ENCODE peak calls at places on chromosomes 1 and 21, in five cellular contexts. P is endothelial cell; S is stimulated activated CD8-positive, alpha-beta memory T cell treated with anti-CD3 and anti-CD28 coated beads, Interleukin-4, amount 100 ng/mL, for 1 hour; N is substantia nigra; G is lung microvascular endothelial cell. V is an unnamed sample.

GRCh38 chr1:44808938-44809917 is 905 bp downstream of the BTBD19 start:
- DNase-seq in P (no peak), S (peak), N (peak), G (peak), V (no peak)

GRCh38 chr1:26768755-26769154 is 19.0 kb upstream of the PIGV start:
- DNase-seq in P (no peak), S (no peak), N (no peak), G (peak), V (no peak)

GRCh38 chr21:18155508-18156193 is 89.0 kb upstream of the CHODL start:
- DNase-seq in P (no peak), S (no peak), N (no peak), G (peak), V (no peak)

GRCh38 chr1:74180490-74180889 is 17.5 kb downstream of the LRRIQ3 start:
- DNase-seq in P (no peak), S (no peak), N (no peak), G (no peak), V (no peak)

GRCh38 chr21:44914176-44914874 is 6.4 kb downstream of the ITGB2 start:
- DNase-seq in P (no peak), S (no peak), N (no peak), G (no peak), V (no peak)

GRCh38 chr1:161731241-161731640 is 9.9 kb downstream of the FCRLB start:
- DNase-seq in P (no peak), S (no peak), N (no peak), G (no peak), V (no peak)

GRCh38 chr21:26120833-26121232 is 49.7 kb downstream of the APP start:
- DNase-seq in P (no peak), S (no peak), N (no peak), G (no peak), V (no peak)

GRCh38 chr1:222048030-222048632 is 306.2 kb upstream of the DUSP10 start:
- DNase-seq in P (no peak), S (no peak), N (no peak), G (no peak), V (no peak)

GRCh38 chr21:37532868-37533780 is 166.6 kb downstream of the DYRK1A start:
- DNase-seq in P (no peak), S (no peak), N (no peak), G (no peak), V (peak)

GRCh38 chr1:15616704-15617172 is 520 bp upstream of the DDI2 start:
- DNase-seq in P (peak), S (no peak), N (no peak), G (no peak), V (peak)

GRCh38 chr1:26550946-26551345 is 21.4 kb downstream of the RPS6KA1 start:
- DNase-seq in P (no peak), S (no peak), N (no peak), G (no peak), V (no peak)

GRCh38 chr21:37077403-37077802 is 4.3 kb downstream of the TTC3 start:
- DNase-seq in P (no peak), S (no peak), N (no peak), G (no peak), V (no peak)

GRCh38 chr1:24111998-24112380 is at the start of gene MYOM3:
- DNase-seq in P (no peak), S (no peak), N (no peak), G (peak), V (no peak)

GRCh38 chr1:75996196-75996595 is 64.0 kb upstream of the ASB17 start:
- DNase-seq in P (no peak), S (no peak), N (no peak), G (no peak), V (no peak)

GRCh38 chr1:33609739-33610138 is 137.3 kb downstream of the ZSCAN20 start:
- DNase-seq in P (no peak), S (no peak), N (no peak), G (no peak), V (no peak)

GRCh38 chr1:35324486-35324885 is 56.0 kb downstream of the ZMYM4 start:
- DNase-seq in P (no peak), S (no peak), N (no peak), G (no peak), V (no peak)

GRCh38 chr21:29144736-29145353 is 14.4 kb downstream of the MAP3K7CL start:
- DNase-seq in P (no peak), S (no peak), N (no peak), G (peak), V (no peak)

GRCh38 chr1:27284425-27285287 is 37.3 kb upstream of the TMEM222 start:
- DNase-seq in P (peak), S (peak), N (peak), G (peak), V (peak)

GRCh38 chr1:155596864-155597263 is 13.2 kb upstream of the MSTO1 start:
- DNase-seq in P (no peak), S (no peak), N (no peak), G (no peak), V (no peak)

GRCh38 chr1:235329139-235329808 is 904 bp downstream of the GGPS1 start:
- DNase-seq in P (peak), S (no peak), N (no peak), G (peak), V (peak)

GRCh38 chr1:21124846-21125245 is 51.9 kb downstream of the EIF4G3 start:
- DNase-seq in P (no peak), S (no peak), N (no peak), G (no peak), V (no peak)

GRCh38 chr1:210294991-210295773 is 33.5 kb upstream of the HHAT start:
- DNase-seq in P (peak), S (no peak), N (no peak), G (no peak), V (no peak)

GRCh38 chr1:4146101-4146500 is 246.0 kb upstream of the C1orf174 start:
- DNase-seq in P (no peak), S (no peak), N (no peak), G (no peak), V (no peak)

GRCh38 chr1:210792703-210793102 is 341.2 kb downstream of the KCNH1 start:
- DNase-seq in P (no peak), S (no peak), N (no peak), G (no peak), V (peak)

GRCh38 chr21:46617267-46618051 is 12.6 kb upstream of the S100B start:
- DNase-seq in P (no peak), S (no peak), N (no peak), G (peak), V (no peak)

GRCh38 chr1:67642694-67643093 is 42.3 kb upstream of the GADD45A start:
- DNase-seq in P (peak), S (no peak), N (no peak), G (no peak), V (no peak)

GRCh38 chr1:10788592-10789006 is 7.8 kb downstream of the CASZ1 start:
- DNase-seq in P (peak), S (no peak), N (peak), G (peak), V (no peak)

GRCh38 chr1:40915581-40915980 is 53.4 kb upstream of the CITED4 start:
- DNase-seq in P (no peak), S (no peak), N (peak), G (no peak), V (no peak)

GRCh38 chr1:215667796-215668195 is 100.7 kb downstream of the KCTD3 start:
- DNase-seq in P (no peak), S (no peak), N (no peak), G (no peak), V (no peak)

GRCh38 chr1:28915036-28915895 is 897 bp downstream of the EPB41 start:
- DNase-seq in P (peak), S (no peak), N (no peak), G (peak), V (peak)

GRCh38 chr1:171841931-171842723 is 829 bp downstream of the DNM3 start:
- DNase-seq in P (peak), S (no peak), N (peak), G (peak), V (no peak)

GRCh38 chr1:99820546-99820945 is 29.6 kb upstream of the AGL start:
- DNase-seq in P (no peak), S (no peak), N (no peak), G (peak), V (no peak)

GRCh38 chr1:79264285-79264684 is 257.8 kb upstream of the ADGRL4 start:
- DNase-seq in P (no peak), S (no peak), N (no peak), G (no peak), V (no peak)

GRCh38 chr1:98133151-98133550 is 212.3 kb upstream of the DPYD start:
- DNase-seq in P (no peak), S (no peak), N (no peak), G (peak), V (no peak)

GRCh38 chr1:240337795-240338194 is 246.1 kb downstream of the FMN2 start:
- DNase-seq in P (no peak), S (no peak), N (no peak), G (no peak), V (no peak)

GRCh38 chr1:84996846-84997666 is at the start of gene MCOLN2:
- DNase-seq in P (peak), S (no peak), N (no peak), G (no peak), V (peak)

V was measured in LoVo.